ENCODE peak calls at places on chromosome 5, in four cellular contexts. One of them, this sample, is unnamed.

GRCh38 chr5:171927345-171927941 is 79.0 kb downstream of the FBXW11 start:
- DNase-seq in GM12878: no peak
- DNase-seq in K562: no peak
- DNase-seq in IMR-90: peak
- DNase-seq in this sample: no peak

GRCh38 chr5:10760033-10760975 is 730 bp downstream of the DAP start:
- DNase-seq in K562: peak
- DNase-seq in GM12878: no peak
- DNase-seq in IMR-90: peak
- DNase-seq in this sample: peak

GRCh38 chr5:6915574-6915973 is 202.3 kb downstream of the TENT4A start:
- DNase-seq in K562: no peak
- DNase-seq in GM12878: no peak
- DNase-seq in IMR-90: no peak
- DNase-seq in this sample: no peak

GRCh38 chr5:71859515-71859914 is 140.4 kb downstream of the CARTPT start:
- DNase-seq in GM12878: no peak
- DNase-seq in K562: no peak
- DNase-seq in IMR-90: no peak
- DNase-seq in this sample: no peak

GRCh38 chr5:115246361-115246991 is 16.2 kb downstream of the PGGT1B start:
- DNase-seq in IMR-90: peak
- DNase-seq in GM12878: peak
- DNase-seq in K562: peak
- DNase-seq in this sample: peak

GRCh38 chr5:136133416-136134383 is 1.1 kb downstream of the SMAD5 start:
- DNase-seq in K562: peak
- DNase-seq in GM12878: no peak
- DNase-seq in IMR-90: peak
- DNase-seq in this sample: peak

GRCh38 chr5:82364497-82364896 is 86.3 kb upstream of the RPS23 start:
- DNase-seq in IMR-90: peak
- DNase-seq in K562: peak
- DNase-seq in GM12878: no peak
- DNase-seq in this sample: peak

GRCh38 chr5:5880364-5880763 is 457.9 kb downstream of the ICE1 start:
- DNase-seq in K562: no peak
- DNase-seq in GM12878: no peak
- DNase-seq in IMR-90: no peak
- DNase-seq in this sample: no peak

GRCh38 chr5:127875235-127876021 is 172.2 kb downstream of the CCDC192 start:
- DNase-seq in K562: peak
- DNase-seq in IMR-90: peak
- DNase-seq in GM12878: peak
- DNase-seq in this sample: peak

GRCh38 chr5:127999909-128000308 is 83.7 kb upstream of the SLC12A2 start:
- DNase-seq in IMR-90: no peak
- DNase-seq in K562: no peak
- DNase-seq in GM12878: no peak
- DNase-seq in this sample: no peak

GRCh38 chr5:36658016-36658415 is 51.6 kb downstream of the SLC1A3 start:
- DNase-seq in IMR-90: peak
- DNase-seq in GM12878: no peak
- DNase-seq in K562: no peak
- DNase-seq in this sample: no peak

GRCh38 chr5:98705841-98706240 is 67.6 kb upstream of the RGMB start:
- DNase-seq in GM12878: no peak
- DNase-seq in IMR-90: peak
- DNase-seq in K562: no peak
- DNase-seq in this sample: no peak

GRCh38 chr5:82222597-82223574 is 55.3 kb downstream of the RPS23 start:
- DNase-seq in GM12878: no peak
- DNase-seq in K562: no peak
- DNase-seq in IMR-90: no peak
- DNase-seq in this sample: no peak

GRCh38 chr5:149036168-149036567 is 26.7 kb downstream of the SH3TC2 start:
- DNase-seq in IMR-90: no peak
- DNase-seq in GM12878: no peak
- DNase-seq in K562: no peak
- DNase-seq in this sample: no peak

GRCh38 chr5:107779472-107779871 is 108.7 kb upstream of the EFNA5 start:
- DNase-seq in GM12878: no peak
- DNase-seq in K562: no peak
- DNase-seq in IMR-90: no peak
- DNase-seq in this sample: no peak

GRCh38 chr5:54655266-54655665 is 137.7 kb downstream of the SNX18 start:
- DNase-seq in GM12878: no peak
- DNase-seq in IMR-90: no peak
- DNase-seq in K562: no peak
- DNase-seq in this sample: no peak

GRCh38 chr5:568061-568781 is 43.9 kb upstream of the CEP72 start:
- DNase-seq in IMR-90: no peak
- DNase-seq in GM12878: no peak
- DNase-seq in K562: no peak
- DNase-seq in this sample: no peak

GRCh38 chr5:176535101-176535654 is 2.0 kb downstream of the RNF44 start:
- DNase-seq in IMR-90: peak
- DNase-seq in GM12878: peak
- DNase-seq in K562: no peak
- DNase-seq in this sample: peak

GRCh38 chr5:92435781-92436180 is 1052.7 kb upstream of the ARRDC3 start:
- DNase-seq in GM12878: no peak
- DNase-seq in IMR-90: no peak
- DNase-seq in K562: no peak
- DNase-seq in this sample: no peak

GRCh38 chr5:78560456-78560855 is 88.1 kb downstream of the LHFPL2 start:
- DNase-seq in GM12878: no peak
- DNase-seq in IMR-90: no peak
- DNase-seq in K562: no peak
- DNase-seq in this sample: no peak

GRCh38 chr5:44360919-44361625 is 28.1 kb downstream of the FGF10 start:
- DNase-seq in GM12878: no peak
- DNase-seq in K562: no peak
- DNase-seq in IMR-90: no peak
- DNase-seq in this sample: no peak

GRCh38 chr5:1089621-1090040 is 22.2 kb downstream of the SLC12A7 start:
- DNase-seq in K562: no peak
- DNase-seq in GM12878: no peak
- DNase-seq in IMR-90: no peak
- DNase-seq in this sample: no peak

GRCh38 chr5:156274455-156274854 is 52.5 kb upstream of the SGCD start:
- DNase-seq in K562: no peak
- DNase-seq in IMR-90: peak
- DNase-seq in GM12878: no peak
- DNase-seq in this sample: no peak

GRCh38 chr5:142644640-142645361 is 41.1 kb downstream of the FGF1 start:
- DNase-seq in GM12878: no peak
- DNase-seq in K562: no peak
- DNase-seq in IMR-90: peak
- DNase-seq in this sample: peak

GRCh38 chr5:135332519-135333150 is 66.4 kb downstream of the MACROH2A1 start:
- DNase-seq in GM12878: no peak
- DNase-seq in IMR-90: peak
- DNase-seq in K562: peak
- DNase-seq in this sample: peak

GRCh38 chr5:126248611-126249010 is 174.6 kb upstream of the GRAMD2B start:
- DNase-seq in GM12878: no peak
- DNase-seq in IMR-90: no peak
- DNase-seq in K562: no peak
- DNase-seq in this sample: no peak

DNA sequence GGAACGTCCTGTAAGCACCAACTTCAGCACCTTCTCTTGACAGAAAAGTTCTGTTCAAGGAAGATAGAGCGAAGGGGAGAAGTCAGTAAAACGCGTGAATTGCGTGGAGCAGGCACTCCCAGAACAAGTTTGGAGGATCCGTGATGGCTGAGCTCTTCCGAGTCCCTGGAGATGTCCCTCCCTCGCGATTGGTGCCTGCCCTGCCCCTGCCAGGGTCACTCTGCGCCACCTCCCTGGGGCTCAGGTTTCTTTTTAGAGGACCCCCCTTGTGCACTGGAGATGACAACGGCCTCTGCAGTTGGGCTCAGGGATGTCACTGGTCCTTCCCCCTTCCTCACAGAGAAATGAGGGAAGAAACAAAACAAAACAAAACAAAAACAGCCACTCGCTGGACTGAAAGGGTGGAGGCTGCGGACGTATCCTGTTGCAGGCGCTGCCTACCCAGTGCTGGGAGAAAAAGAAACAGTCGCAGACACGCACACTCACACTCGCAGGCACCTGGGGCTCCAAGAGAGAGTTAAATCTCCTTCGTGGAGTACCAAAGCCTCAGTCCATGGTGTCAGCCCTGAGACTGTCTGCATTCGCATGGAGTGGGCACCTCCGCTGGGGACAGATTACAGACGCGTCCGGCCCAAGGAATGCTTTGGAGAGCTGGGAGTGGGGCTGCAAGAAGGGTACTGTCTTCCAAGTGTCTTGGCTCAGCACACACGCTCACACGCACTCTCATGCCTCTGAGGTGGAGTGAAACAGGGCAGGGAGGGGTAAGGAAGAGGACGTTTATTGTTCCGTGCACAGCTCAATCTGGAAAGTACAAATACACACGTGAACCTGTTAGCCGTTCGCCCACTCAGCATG is 512.6 kb downstream of the SLCO4C1 start:
- DNase-seq in IMR-90: no peak
- DNase-seq in K562: no peak
- DNase-seq in GM12878: no peak
- DNase-seq in this sample: no peak
- H3K4me2 ChIP-seq in IMR-90: no peak
- H3K4me2 ChIP-seq in K562: no peak
- H3K4me2 ChIP-seq in GM12878: no peak
- H3K4me2 ChIP-seq in this sample: no peak

GRCh38 chr5:59186623-59187022 is 603.7 kb downstream of the RAB3C start:
- DNase-seq in GM12878: no peak
- DNase-seq in K562: no peak
- DNase-seq in IMR-90: peak
- DNase-seq in this sample: no peak
- TF ChIP-seq FOS in GM12878: no peak
- TF ChIP-seq FOS in K562: no peak
- TF ChIP-seq FOS in IMR-90: no peak
- TF ChIP-seq FOS in this sample: no peak

GRCh38 chr5:14813747-14814146 is 57.8 kb downstream of the ANKH start:
- DNase-seq in K562: no peak
- DNase-seq in IMR-90: no peak
- DNase-seq in GM12878: no peak
- DNase-seq in this sample: no peak

GRCh38 chr5:14809369-14810144 is 62.0 kb downstream of the ANKH start:
- DNase-seq in IMR-90: peak
- DNase-seq in GM12878: peak
- DNase-seq in K562: peak
- DNase-seq in this sample: peak

GRCh38 chr5:14810282-14810681 is 61.3 kb downstream of the ANKH start:
- DNase-seq in GM12878: no peak
- DNase-seq in K562: no peak
- DNase-seq in IMR-90: no peak
- DNase-seq in this sample: no peak

GRCh38 chr5:14810941-14811573 is 60.5 kb downstream of the ANKH start:
- DNase-seq in GM12878: no peak
- DNase-seq in IMR-90: no peak
- DNase-seq in K562: no peak
- DNase-seq in this sample: no peak

DNA sequence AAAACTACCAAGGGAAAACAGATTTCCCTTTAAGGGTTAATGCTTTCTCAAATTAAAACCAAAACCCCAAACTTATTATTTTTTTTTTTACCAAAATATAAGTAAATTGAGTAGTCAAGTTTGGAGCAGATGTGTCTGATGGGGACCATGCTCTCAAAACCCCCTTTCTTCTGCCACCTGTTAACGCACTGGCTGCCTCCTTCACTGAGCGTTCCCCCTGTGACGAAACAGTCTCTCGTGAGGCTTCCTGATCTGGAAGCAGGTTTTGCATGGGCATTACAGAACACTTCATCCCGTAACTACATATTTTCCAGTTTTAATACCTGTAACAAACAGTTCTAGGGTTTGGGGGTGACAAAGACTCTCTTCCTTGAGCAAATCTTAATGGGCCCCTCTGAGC is 59.4 kb downstream of the ANKH start:
- DNase-seq in IMR-90: no peak
- DNase-seq in K562: no peak
- DNase-seq in GM12878: no peak
- DNase-seq in this sample: no peak
- H3K9ac ChIP-seq in IMR-90: no peak
- H3K9ac ChIP-seq in K562: no peak
- H3K9ac ChIP-seq in GM12878: no peak
- H3K9ac ChIP-seq in this sample: no peak

GRCh38 chr5:123120197-123120596 is 31.2 kb downstream of the PRDM6 start:
- DNase-seq in GM12878: no peak
- DNase-seq in IMR-90: no peak
- DNase-seq in K562: peak
- DNase-seq in this sample: no peak
- H3K4me2 ChIP-seq in GM12878: no peak
- H3K4me2 ChIP-seq in IMR-90: peak
- H3K4me2 ChIP-seq in K562: no peak
- H3K4me2 ChIP-seq in this sample: no peak

DNA sequence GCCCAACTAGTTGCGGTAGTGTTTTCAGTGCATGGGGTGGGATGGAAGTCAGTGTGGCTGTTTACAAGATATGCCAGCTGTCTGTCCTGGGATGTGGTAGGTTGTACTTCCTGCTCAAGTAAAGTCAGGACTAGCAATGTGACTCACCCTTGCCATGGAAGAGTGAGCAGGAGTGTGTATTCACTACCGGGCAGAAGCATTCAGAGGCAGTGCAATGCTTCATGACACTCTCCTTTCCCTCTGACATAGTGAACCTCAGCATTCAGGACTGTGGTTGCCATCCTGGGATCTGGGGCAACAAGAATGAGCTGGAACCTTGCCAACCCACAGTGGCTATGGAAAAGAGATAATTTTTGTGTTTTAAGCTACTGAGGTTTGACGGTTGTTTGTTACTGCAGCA is 68.9 kb downstream of the BOD1 start:
- DNase-seq in GM12878: peak
- DNase-seq in IMR-90: peak
- DNase-seq in K562: no peak
- DNase-seq in this sample: no peak
- TF ChIP-seq FOS in GM12878: no peak
- TF ChIP-seq FOS in IMR-90: no peak
- TF ChIP-seq FOS in K562: no peak
- TF ChIP-seq FOS in this sample: no peak

GRCh38 chr5:102956599-102956998 is 163.3 kb downstream of the GIN1 start:
- DNase-seq in GM12878: no peak
- DNase-seq in K562: no peak
- DNase-seq in IMR-90: no peak
- DNase-seq in this sample: no peak

GRCh38 chr5:102957141-102957540 is 162.8 kb downstream of the GIN1 start:
- DNase-seq in GM12878: no peak
- DNase-seq in IMR-90: no peak
- DNase-seq in K562: no peak
- DNase-seq in this sample: no peak

GRCh38 chr5:102959055-102959454 is 160.9 kb downstream of the GIN1 start:
- DNase-seq in GM12878: no peak
- DNase-seq in IMR-90: peak
- DNase-seq in K562: no peak
- DNase-seq in this sample: peak

GRCh38 chr5:102955463-102955862 is 164.5 kb downstream of the GIN1 start:
- DNase-seq in IMR-90: no peak
- DNase-seq in K562: no peak
- DNase-seq in GM12878: no peak
- DNase-seq in this sample: peak

GRCh38 chr5:102958481-102959011 is 161.4 kb downstream of the GIN1 start:
- DNase-seq in GM12878: no peak
- DNase-seq in K562: no peak
- DNase-seq in IMR-90: peak
- DNase-seq in this sample: peak
- H3K9ac ChIP-seq in GM12878: no peak
- H3K9ac ChIP-seq in K562: no peak
- H3K9ac ChIP-seq in IMR-90: no peak
- H3K9ac ChIP-seq in this sample: peak

This sample was measured in endothelial cell of umbilical vein.